ENCODE peak calls at places on chromosomes 13 and 19, in four cellular contexts. F is body of pancreas; L is activated naive CD4-positive, alpha-beta T cell; C is T-helper 22 cell. Q is an unnamed sample.

GRCh38 chr13:112892759-112893569 is 76.0 kb upstream of the MCF2L start:
- DNase-seq in F (peak; percentile 75), C (no peak), L (no peak), Q (no peak)

GRCh38 chr13:112346173-112346898 is 29.8 kb upstream of the SPACA7 start:
- DNase-seq in L (no peak), F (no peak), C (no peak), Q (no peak)

GRCh38 chr13:23679214-23679613 is 109.0 kb downstream of the TNFRSF19 start:
- DNase-seq in F (peak; percentile 33), L (no peak), C (no peak), Q (no peak)

GRCh38 chr13:59319276-59319675 is 844.5 kb downstream of the DIAPH3 start:
- DNase-seq in F (no peak), C (no peak), L (no peak), Q (no peak)

GRCh38 chr19:14161305-14161704 is 24.9 kb upstream of the ASF1B start:
- DNase-seq in L (no peak), F (no peak), C (no peak), Q (no peak)

GRCh38 chr13:110960219-110960618 is 45.4 kb upstream of the ANKRD10 start:
- DNase-seq in L (no peak), F (no peak), C (no peak), Q (no peak)

GRCh38 chr19:30565680-30566079 is 193.5 kb downstream of the ZNF536 start:
- DNase-seq in C (no peak), L (no peak), F (no peak), Q (no peak)

GRCh38 chr13:70107498-70108271 is at the start of gene ATXN8OS:
- DNase-seq in C (no peak), L (no peak), F (no peak), Q (no peak)

GRCh38 chr13:26508885-26509284 is 48.6 kb upstream of the WASF3 start:
- DNase-seq in C (no peak), F (peak; percentile 47), L (no peak), Q (no peak)